ENCODE peak calls at places on chromosomes 4 and X, in nine cellular contexts. D is fibroblast of mammary gland; W is Caco-2; S is activated CD4-positive, alpha-beta T cell treated with anti-CD3 and anti-CD28 coated beads, Interleukin-2, amount 50 U/mL, for 1 hour; O is AG08395; R is stimulated activated CD8-positive, alpha-beta memory T cell treated with anti-CD3 and anti-CD28 coated beads, Interleukin-15, amount 100 ng/mL, for 4 hours; A is stimulated activated CD4-positive, alpha-beta T cell treated with anti-CD3 and anti-CD28 coated beads, TNF-alpha, amount 100 ng/mL, for 4 hours; N is WTC11; K is iris pigment epithelial cell. B is an unnamed sample.
A peak's percentile ranks its signal among the peaks of the same experiment; 100 is the strongest.

GRCh38 chrX:110402091-110402854 is 43.6 kb downstream of the RTL9 start:
- DNase-seq in D (peak; percentile 80), W (peak; percentile 50), S (no peak), O (peak; percentile 73), R (no peak), A (no peak), N (no peak), K (peak; percentile 63), B (no peak)

GRCh38 chr4:164748375-164748774 is 5.6 kb upstream of the SMIM31 start:
- DNase-seq in D (peak; percentile 42), W (no peak), S (no peak), O (peak; percentile 21), R (no peak), A (no peak), N (no peak), K (peak; percentile 25), B (no peak)

GRCh38 chr4:157222764-157223145 is 2.2 kb downstream of the GRIA2 start:
- DNase-seq in D (no peak), W (no peak), S (no peak), O (no peak), R (no peak), A (no peak), N (no peak), K (no peak), B (no peak)

GRCh38 chr4:1593881-1594345 is 90.2 kb downstream of the FAM53A start:
- DNase-seq in D (no peak), W (no peak), S (no peak), O (no peak), R (no peak), A (no peak), N (no peak), K (no peak), B (no peak)

GRCh38 chr4:122163767-122164166 is 11.6 kb downstream of the BLTP1 start:
- DNase-seq in D (no peak), W (no peak), S (no peak), O (no peak), R (no peak), A (no peak), N (no peak), K (no peak), B (no peak)

GRCh38 chr4:72348701-72349100 is 220.3 kb downstream of the ADAMTS3 start:
- DNase-seq in D (no peak), W (no peak), S (no peak), O (no peak), R (no peak), A (no peak), N (no peak), K (no peak), B (no peak)

GRCh38 chr4:87839309-87839946 is 6.7 kb downstream of the MEPE start:
- DNase-seq in D (peak; percentile 56), W (peak; percentile 34), S (no peak), O (peak; percentile 62), R (no peak), A (no peak), N (no peak), K (peak; percentile 61), B (no peak)

GRCh38 chr4:5700459-5700858 is 7.9 kb downstream of the EVC2 start:
- DNase-seq in D (no peak), W (no peak), S (no peak), O (no peak), R (no peak), A (no peak), N (no peak), K (no peak), B (no peak)

GRCh38 chr4:162849922-162850321 is 316.8 kb downstream of the NAF1 start:
- DNase-seq in D (no peak), W (no peak), S (no peak), O (no peak), R (no peak), A (no peak), N (no peak), K (no peak), B (no peak)

GRCh38 chrX:65528705-65529340 is 5.8 kb downstream of the LAS1L start:
- DNase-seq in D (peak; percentile 30), W (peak; percentile 49), S (peak; percentile 53), O (peak; percentile 74), R (peak; percentile 3), A (peak; percentile 24), N (peak; percentile 71), K (peak; percentile 17), B (peak; percentile 22)

GRCh38 chr4:153131478-153132069 is 72.7 kb upstream of the TRIM2 start:
- DNase-seq in D (no peak), W (no peak), S (no peak), O (peak; percentile 47), R (no peak), A (no peak), N (no peak), K (no peak), B (no peak)

GRCh38 chr4:186743261-186743660 is 19.6 kb upstream of the FAT1 start:
- DNase-seq in D (no peak), W (no peak), S (no peak), O (no peak), R (no peak), A (no peak), N (no peak), K (no peak), B (no peak)

GRCh38 chr4:54498661-54499111 is 159.1 kb upstream of the KIT start:
- DNase-seq in D (peak; percentile 48), W (no peak), S (no peak), O (peak; percentile 61), R (no peak), A (no peak), N (no peak), K (peak; percentile 12), B (no peak)

GRCh38 chr4:8108261-8108660 is 50.4 kb downstream of the ABLIM2 start:
- DNase-seq in D (no peak), W (no peak), S (no peak), O (no peak), R (no peak), A (no peak), N (no peak), K (no peak), B (no peak)

GRCh38 chr4:20422398-20422797 is 170.7 kb downstream of the SLIT2 start:
- DNase-seq in D (peak; percentile 65), W (peak; percentile 69), S (peak; percentile 8), O (peak; percentile 33), R (no peak), A (no peak), N (peak; percentile 71), K (peak; percentile 63), B (no peak)

GRCh38 chr4:25635501-25635900 is 20.1 kb upstream of the SLC34A2 start:
- DNase-seq in D (no peak), W (no peak), S (no peak), O (no peak), R (no peak), A (no peak), N (no peak), K (no peak), B (no peak)

GRCh38 chr4:104500452-104500851 is 5.8 kb upstream of the CXXC4 start:
- DNase-seq in D (no peak), W (no peak), S (no peak), O (no peak), R (no peak), A (no peak), N (no peak), K (no peak), B (no peak)

GRCh38 chrX:24493740-24494543 is 28.9 kb downstream of the PDK3 start:
- DNase-seq in D (no peak), W (no peak), S (no peak), O (no peak), R (no peak), A (no peak), N (no peak), K (no peak), B (no peak)

GRCh38 chr4:97576955-97577354 is 566.3 kb downstream of the STPG2 start:
- DNase-seq in D (no peak), W (no peak), S (no peak), O (no peak), R (no peak), A (no peak), N (no peak), K (peak; percentile 1), B (no peak)

GRCh38 chr4:140150636-140150885 is 3.4 kb downstream of the MAML3 start:
- DNase-seq in D (no peak), W (no peak), S (peak; percentile 64), O (no peak), R (no peak), A (no peak), N (no peak), K (no peak), B (no peak)

GRCh38 chrX:11401966-11402365 is 108.8 kb downstream of the AMELX start:
- DNase-seq in D (no peak), W (no peak), S (no peak), O (no peak), R (no peak), A (no peak), N (no peak), K (peak; percentile 32), B (no peak)

GRCh38 chr4:1759818-1760223 is 33.3 kb upstream of the FGFR3 start:
- DNase-seq in D (no peak), W (no peak), S (no peak), O (no peak), R (no peak), A (no peak), N (no peak), K (no peak), B (no peak)

GRCh38 chr4:99790796-99791617 is 25.6 kb upstream of the DAPP1 start:
- DNase-seq in D (peak; percentile 61), W (no peak), S (no peak), O (no peak), R (no peak), A (no peak), N (no peak), K (peak; percentile 12), B (no peak)

GRCh38 chr4:76023381-76023780 is at the start of gene CXCL10:
- DNase-seq in D (no peak), W (no peak), S (no peak), O (no peak), R (no peak), A (no peak), N (no peak), K (peak; percentile 57), B (no peak)

GRCh38 chr4:55125763-55126541 is 557 bp upstream of the KDR start:
- DNase-seq in D (peak; percentile 3), W (no peak), S (no peak), O (no peak), R (no peak), A (no peak), N (peak; percentile 41), K (no peak), B (no peak)

GRCh38 chr4:83067058-83067639 is 32.2 kb downstream of the COPS4 start:
- DNase-seq in D (no peak), W (no peak), S (no peak), O (no peak), R (no peak), A (no peak), N (no peak), K (no peak), B (no peak)

GRCh38 chr4:137519406-137519805 is 12.9 kb downstream of the PCDH18 start:
- DNase-seq in D (peak; percentile 79), W (no peak), S (no peak), O (peak; percentile 40), R (no peak), A (no peak), N (no peak), K (peak; percentile 83), B (no peak)

GRCh38 chrX:63739885-63740284 is 45.1 kb downstream of the ARHGEF9 start:
- DNase-seq in D (no peak), W (no peak), S (no peak), O (no peak), R (no peak), A (no peak), N (no peak), K (no peak), B (no peak)

GRCh38 chrX:10090319-10090718 is 66.5 kb upstream of the CLCN4 start:
- DNase-seq in D (no peak), W (no peak), S (no peak), O (no peak), R (no peak), A (no peak), N (no peak), K (peak; percentile 69), B (no peak)

GRCh38 chr4:144649646-144650045 is 3.7 kb downstream of the HHIP start:
- DNase-seq in D (no peak), W (no peak), S (no peak), O (no peak), R (no peak), A (no peak), N (no peak), K (no peak), B (no peak)

GRCh38 chr4:137960371-137961050 is 281.6 kb downstream of the SLC7A11 start:
- DNase-seq in D (peak; percentile 95), W (no peak), S (no peak), O (peak; percentile 38), R (no peak), A (no peak), N (no peak), K (peak; percentile 86), B (no peak)